ENCODE peak calls at places on chromosomes 5 and 9, in seven cellular contexts. F, R, G, X, V, W and C are unnamed samples.

GRCh38 chr9:130287736-130288135 is 22.2 kb downstream of the HMCN2 start:
- DNase-seq in X (no peak), W (no peak), V (no peak), G (no peak), F (no peak), R (no peak), C (no peak)

GRCh38 chr9:5784526-5785315 is 48.2 kb downstream of the ERMP1 start:
- DNase-seq in X (no peak), F (no peak), V (no peak), G (no peak), R (no peak), W (no peak), C (no peak)

GRCh38 chr9:97803167-97804058 is 49.6 kb upstream of the FOXE1 start:
- DNase-seq in X (peak), F (peak), G (peak), V (peak), W (peak), R (peak), C (peak)

GRCh38 chr5:122701640-122702523 is 73.0 kb upstream of the SNX2 start:
- DNase-seq in R (no peak), V (no peak), X (no peak), G (no peak), F (no peak), W (no peak), C (no peak)

GRCh38 chr9:85702881-85703280 is 38.9 kb downstream of the AGTPBP1 start:
- DNase-seq in G (no peak), R (no peak), V (no peak), F (no peak), W (no peak), X (no peak), C (no peak)

GRCh38 chr5:180343846-180344327 is 9.2 kb downstream of the GFPT2 start:
- DNase-seq in X (no peak), W (no peak), R (peak), F (no peak), V (no peak), G (no peak), C (no peak)

GRCh38 chr5:42131081-42131480 is 206.0 kb downstream of the FBXO4 start:
- DNase-seq in X (no peak), F (no peak), R (no peak), W (no peak), G (no peak), V (no peak), C (no peak)

GRCh38 chr5:149160291-149160787 is 19.0 kb downstream of the ABLIM3 start:
- DNase-seq in F (no peak), V (no peak), X (no peak), W (no peak), G (no peak), R (no peak), C (no peak)

GRCh38 chr9:125906144-125906543 is 159.0 kb downstream of the PBX3 start:
- DNase-seq in G (no peak), X (no peak), F (no peak), W (no peak), R (no peak), V (no peak), C (no peak)

GRCh38 chr5:34022131-34022705 is 14.4 kb upstream of the AMACR start:
- DNase-seq in R (no peak), X (peak), G (no peak), F (no peak), V (no peak), W (no peak), C (no peak)

GRCh38 chr5:175813943-175814630 is 57.3 kb upstream of the CPLX2 start:
- DNase-seq in X (no peak), F (no peak), R (no peak), V (no peak), G (no peak), W (no peak), C (no peak)

GRCh38 chr9:76399831-76400230 is 5.6 kb upstream of the RFK start:
- DNase-seq in F (no peak), R (no peak), X (no peak), W (no peak), V (no peak), G (no peak), C (no peak)

GRCh38 chr5:1827410-1828397 is 26.5 kb downstream of the NDUFS6 start:
- DNase-seq in F (no peak), X (no peak), V (no peak), W (no peak), R (no peak), G (no peak), C (no peak)

GRCh38 chr5:100898504-100899346 is 4.4 kb downstream of the ST8SIA4 start:
- DNase-seq in X (no peak), V (no peak), W (no peak), G (no peak), F (no peak), R (no peak), C (no peak)

GRCh38 chr9:7089391-7089790 is 331.6 kb downstream of the KDM4C start:
- DNase-seq in W (no peak), R (no peak), G (no peak), F (no peak), V (no peak), X (no peak), C (no peak)

GRCh38 chr5:38462972-38463633 is 93.3 kb downstream of the LIFR start:
- DNase-seq in F (no peak), V (no peak), G (no peak), W (no peak), R (no peak), X (no peak), C (no peak)

GRCh38 chr5:600551-601541 is 11.3 kb upstream of the CEP72 start:
- DNase-seq in V (no peak), X (no peak), G (no peak), F (no peak), W (no peak), R (peak), C (peak)

GRCh38 chr9:27276182-27277030 is 20.5 kb downstream of the EQTN start:
- DNase-seq in X (peak), G (peak), R (peak), W (no peak), V (peak), F (no peak), C (peak)

GRCh38 chr9:92035687-92036410 is 79.4 kb downstream of the SPTLC1 start:
- DNase-seq in X (no peak), R (peak), V (no peak), W (no peak), F (no peak), G (no peak), C (no peak)

GRCh38 chr5:171315386-171315891 is 6.4 kb downstream of the TLX3 start:
- DNase-seq in V (no peak), X (no peak), G (no peak), F (no peak), W (no peak), R (no peak), C (no peak)

GRCh38 chr9:130042406-130042930 is 521 bp downstream of the FNBP1 start:
- DNase-seq in X (no peak), F (no peak), V (peak), W (no peak), G (no peak), R (no peak), C (no peak)

GRCh38 chr5:96243203-96243602 is 189.8 kb downstream of the PCSK1 start:
- DNase-seq in G (no peak), F (no peak), X (no peak), V (no peak), R (no peak), W (no peak), C (peak)

GRCh38 chr9:132630116-132630515 is 39.7 kb downstream of the DDX31 start:
- DNase-seq in V (no peak), W (no peak), F (no peak), R (no peak), G (no peak), X (no peak), C (no peak)

GRCh38 chr9:126809068-126809467 is 4.2 kb downstream of the ZBTB43 start:
- DNase-seq in W (no peak), R (no peak), F (no peak), V (no peak), G (no peak), X (no peak), C (no peak)

GRCh38 chr9:76519027-76519835 is 60.2 kb downstream of the GCNT1 start:
- DNase-seq in R (no peak), F (no peak), V (no peak), G (peak), W (no peak), X (no peak), C (no peak)

GRCh38 chr5:78499485-78499884 is 139.1 kb downstream of the SCAMP1 start:
- DNase-seq in X (no peak), R (no peak), V (no peak), W (no peak), F (no peak), G (no peak), C (no peak)

GRCh38 chr9:125416517-125416916 is 154.9 kb downstream of the GAPVD1 start:
- DNase-seq in F (no peak), X (no peak), R (no peak), G (no peak), V (no peak), W (no peak), C (no peak)

GRCh38 chr9:1837453-1838084 is 177.6 kb upstream of the SMARCA2 start:
- DNase-seq in R (peak), V (peak), X (no peak), G (peak), F (no peak), W (no peak), C (peak)

GRCh38 chr5:1176473-1177391 is 24.7 kb upstream of the SLC6A19 start:
- DNase-seq in F (no peak), W (no peak), G (no peak), X (no peak), V (no peak), R (no peak), C (no peak)

GRCh38 chr9:70120834-70121510 is 77.3 kb downstream of the MAMDC2 start:
- DNase-seq in X (no peak), G (peak), W (no peak), R (peak), F (no peak), V (no peak), C (no peak)